ENCODE peak calls at places on chromosomes 6 and 20, in eight cellular contexts. One of them, this sample, is unnamed.

GRCh38 chr6:1482381-1483166 is 93.2 kb downstream of the FOXF2 start:
- DNase-seq in lower lobe of right lung: no peak
- DNase-seq in AG09309: no peak
- DNase-seq in WTC11: no peak
- DNase-seq in fibroblast of lung: no peak
- DNase-seq in AG04449: no peak
- DNase-seq in spleen: no peak
- DNase-seq in pancreas: no peak
- DNase-seq in this sample: no peak

GRCh38 chr6:28709478-28710349 is 184.0 kb downstream of the GPX5 start:
- DNase-seq in lower lobe of right lung: no peak
- DNase-seq in AG09309: no peak
- DNase-seq in WTC11: no peak
- DNase-seq in fibroblast of lung: no peak
- DNase-seq in AG04449: no peak
- DNase-seq in spleen: no peak
- DNase-seq in pancreas: no peak
- DNase-seq in this sample: no peak

GRCh38 chr6:22141271-22141745 is 155.5 kb downstream of the PRL start:
- DNase-seq in lower lobe of right lung: no peak
- DNase-seq in AG09309: no peak
- DNase-seq in WTC11: no peak
- DNase-seq in fibroblast of lung: peak; percentile 78
- DNase-seq in AG04449: no peak
- DNase-seq in spleen: no peak
- DNase-seq in pancreas: no peak
- DNase-seq in this sample: no peak

GRCh38 chr6:55185144-55185543 is 10.8 kb downstream of the HCRTR2 start:
- DNase-seq in lower lobe of right lung: no peak
- DNase-seq in AG09309: no peak
- DNase-seq in WTC11: no peak
- DNase-seq in fibroblast of lung: no peak
- DNase-seq in AG04449: no peak
- DNase-seq in spleen: no peak
- DNase-seq in pancreas: no peak
- DNase-seq in this sample: no peak

GRCh38 chr6:138467901-138468300 is 31.4 kb downstream of the NHSL1 start:
- DNase-seq in lower lobe of right lung: no peak
- DNase-seq in AG09309: no peak
- DNase-seq in WTC11: no peak
- DNase-seq in fibroblast of lung: peak; percentile 24
- DNase-seq in AG04449: no peak
- DNase-seq in spleen: no peak
- DNase-seq in pancreas: no peak
- DNase-seq in this sample: no peak

GRCh38 chr6:53496100-53496499 is 48.8 kb downstream of the GCLC start:
- DNase-seq in lower lobe of right lung: no peak
- DNase-seq in AG09309: no peak
- DNase-seq in WTC11: no peak
- DNase-seq in fibroblast of lung: no peak
- DNase-seq in AG04449: no peak
- DNase-seq in spleen: no peak
- DNase-seq in pancreas: no peak
- DNase-seq in this sample: no peak

GRCh38 chr20:43949741-43950618 is 35.3 kb downstream of the TOX2 start:
- DNase-seq in lower lobe of right lung: peak; percentile 66
- DNase-seq in AG09309: no peak
- DNase-seq in WTC11: no peak
- DNase-seq in fibroblast of lung: peak; percentile 35
- DNase-seq in AG04449: no peak
- DNase-seq in spleen: peak; percentile 91
- DNase-seq in pancreas: no peak
- DNase-seq in this sample: peak; percentile 91

GRCh38 chr20:9043364-9043763 is 25.5 kb upstream of the PLCB4 start:
- DNase-seq in lower lobe of right lung: no peak
- DNase-seq in AG09309: no peak
- DNase-seq in WTC11: no peak
- DNase-seq in fibroblast of lung: no peak
- DNase-seq in AG04449: no peak
- DNase-seq in spleen: no peak
- DNase-seq in pancreas: no peak
- DNase-seq in this sample: no peak

GRCh38 chr6:108947114-108947854 is 99.1 kb downstream of the ARMC2 start:
- DNase-seq in lower lobe of right lung: no peak
- DNase-seq in AG09309: peak; percentile 91
- DNase-seq in WTC11: no peak
- DNase-seq in fibroblast of lung: peak; percentile 70
- DNase-seq in AG04449: peak; percentile 24
- DNase-seq in spleen: no peak
- DNase-seq in pancreas: no peak
- DNase-seq in this sample: no peak

GRCh38 chr20:11103866-11104265 is 430.1 kb upstream of the JAG1 start:
- DNase-seq in lower lobe of right lung: no peak
- DNase-seq in AG09309: no peak
- DNase-seq in WTC11: no peak
- DNase-seq in fibroblast of lung: peak; percentile 72
- DNase-seq in AG04449: no peak
- DNase-seq in spleen: no peak
- DNase-seq in pancreas: no peak
- DNase-seq in this sample: no peak

GRCh38 chr6:22231616-22232015 is 65.2 kb downstream of the PRL start:
- DNase-seq in lower lobe of right lung: no peak
- DNase-seq in AG09309: no peak
- DNase-seq in WTC11: no peak
- DNase-seq in fibroblast of lung: peak; percentile 88
- DNase-seq in AG04449: peak; percentile 23
- DNase-seq in spleen: no peak
- DNase-seq in pancreas: no peak
- DNase-seq in this sample: no peak

GRCh38 chr6:30149234-30149633 is 11.8 kb downstream of the TRIM10 start:
- DNase-seq in lower lobe of right lung: no peak
- DNase-seq in AG09309: no peak
- DNase-seq in WTC11: no peak
- DNase-seq in fibroblast of lung: no peak
- DNase-seq in AG04449: no peak
- DNase-seq in spleen: no peak
- DNase-seq in pancreas: no peak
- DNase-seq in this sample: no peak
- TF ChIP-seq CTCF in lower lobe of right lung: no peak
- TF ChIP-seq CTCF in AG09309: no peak
- TF ChIP-seq CTCF in WTC11: no peak
- TF ChIP-seq CTCF in fibroblast of lung: no peak
- TF ChIP-seq CTCF in AG04449: no peak
- TF ChIP-seq CTCF in spleen: no peak
- TF ChIP-seq CTCF in pancreas: no peak
- TF ChIP-seq CTCF in this sample: no peak

GRCh38 chr20:13784271-13784892 is 337 bp downstream of the ESF1 start:
- DNase-seq in lower lobe of right lung: no peak
- DNase-seq in AG09309: no peak
- DNase-seq in WTC11: peak; percentile 33
- DNase-seq in fibroblast of lung: no peak
- DNase-seq in AG04449: no peak
- DNase-seq in spleen: peak; percentile 85
- DNase-seq in pancreas: no peak
- DNase-seq in this sample: no peak
- TF ChIP-seq CTCF in lower lobe of right lung: no peak
- TF ChIP-seq CTCF in AG09309: no peak
- TF ChIP-seq CTCF in WTC11: no peak
- TF ChIP-seq CTCF in fibroblast of lung: no peak
- TF ChIP-seq CTCF in AG04449: no peak
- TF ChIP-seq CTCF in spleen: no peak
- TF ChIP-seq CTCF in pancreas: no peak
- TF ChIP-seq CTCF in this sample: no peak

GRCh38 chr20:47524385-47524784 is 22.7 kb downstream of the NCOA3 start:
- DNase-seq in lower lobe of right lung: no peak
- DNase-seq in AG09309: no peak
- DNase-seq in WTC11: no peak
- DNase-seq in fibroblast of lung: no peak
- DNase-seq in AG04449: no peak
- DNase-seq in spleen: no peak
- DNase-seq in pancreas: no peak
- DNase-seq in this sample: no peak

GRCh38 chr20:47515843-47516242 is 14.2 kb downstream of the NCOA3 start:
- DNase-seq in lower lobe of right lung: no peak
- DNase-seq in AG09309: no peak
- DNase-seq in WTC11: no peak
- DNase-seq in fibroblast of lung: no peak
- DNase-seq in AG04449: no peak
- DNase-seq in spleen: no peak
- DNase-seq in pancreas: no peak
- DNase-seq in this sample: no peak

GRCh38 chr20:47527004-47527800 is 25.5 kb downstream of the NCOA3 start:
- DNase-seq in lower lobe of right lung: no peak
- DNase-seq in AG09309: no peak
- DNase-seq in WTC11: no peak
- DNase-seq in fibroblast of lung: no peak
- DNase-seq in AG04449: no peak
- DNase-seq in spleen: no peak
- DNase-seq in pancreas: no peak
- DNase-seq in this sample: no peak

GRCh38 chr20:47521059-47521808 is 19.5 kb downstream of the NCOA3 start:
- DNase-seq in lower lobe of right lung: no peak
- DNase-seq in AG09309: no peak
- DNase-seq in WTC11: peak; percentile 72
- DNase-seq in fibroblast of lung: no peak
- DNase-seq in AG04449: no peak
- DNase-seq in spleen: no peak
- DNase-seq in pancreas: no peak
- DNase-seq in this sample: no peak
- TF ChIP-seq CTCF in lower lobe of right lung: no peak
- TF ChIP-seq CTCF in AG09309: no peak
- TF ChIP-seq CTCF in WTC11: peak; percentile 65
- TF ChIP-seq CTCF in fibroblast of lung: no peak
- TF ChIP-seq CTCF in AG04449: no peak
- TF ChIP-seq CTCF in spleen: no peak
- TF ChIP-seq CTCF in pancreas: no peak
- TF ChIP-seq CTCF in this sample: peak; percentile 31

GRCh38 chr6:131917763-131918649 is 33.2 kb downstream of the CCN2 start:
- DNase-seq in lower lobe of right lung: no peak
- DNase-seq in AG09309: no peak
- DNase-seq in WTC11: no peak
- DNase-seq in fibroblast of lung: no peak
- DNase-seq in AG04449: no peak
- DNase-seq in spleen: no peak
- DNase-seq in pancreas: no peak
- DNase-seq in this sample: no peak

GRCh38 chr6:131914234-131914633 is 36.9 kb downstream of the CCN2 start:
- DNase-seq in lower lobe of right lung: no peak
- DNase-seq in AG09309: no peak
- DNase-seq in WTC11: no peak
- DNase-seq in fibroblast of lung: peak; percentile 57
- DNase-seq in AG04449: no peak
- DNase-seq in spleen: no peak
- DNase-seq in pancreas: no peak
- DNase-seq in this sample: no peak

GRCh38 chr6:131917318-131917717 is 33.9 kb downstream of the CCN2 start:
- DNase-seq in lower lobe of right lung: no peak
- DNase-seq in AG09309: no peak
- DNase-seq in WTC11: no peak
- DNase-seq in fibroblast of lung: peak; percentile 81
- DNase-seq in AG04449: no peak
- DNase-seq in spleen: no peak
- DNase-seq in pancreas: no peak
- DNase-seq in this sample: no peak

GRCh38 chr6:131916847-131917246 is 34.3 kb downstream of the CCN2 start:
- DNase-seq in lower lobe of right lung: no peak
- DNase-seq in AG09309: no peak
- DNase-seq in WTC11: no peak
- DNase-seq in fibroblast of lung: peak; percentile 73
- DNase-seq in AG04449: no peak
- DNase-seq in spleen: no peak
- DNase-seq in pancreas: no peak
- DNase-seq in this sample: no peak

DNA sequence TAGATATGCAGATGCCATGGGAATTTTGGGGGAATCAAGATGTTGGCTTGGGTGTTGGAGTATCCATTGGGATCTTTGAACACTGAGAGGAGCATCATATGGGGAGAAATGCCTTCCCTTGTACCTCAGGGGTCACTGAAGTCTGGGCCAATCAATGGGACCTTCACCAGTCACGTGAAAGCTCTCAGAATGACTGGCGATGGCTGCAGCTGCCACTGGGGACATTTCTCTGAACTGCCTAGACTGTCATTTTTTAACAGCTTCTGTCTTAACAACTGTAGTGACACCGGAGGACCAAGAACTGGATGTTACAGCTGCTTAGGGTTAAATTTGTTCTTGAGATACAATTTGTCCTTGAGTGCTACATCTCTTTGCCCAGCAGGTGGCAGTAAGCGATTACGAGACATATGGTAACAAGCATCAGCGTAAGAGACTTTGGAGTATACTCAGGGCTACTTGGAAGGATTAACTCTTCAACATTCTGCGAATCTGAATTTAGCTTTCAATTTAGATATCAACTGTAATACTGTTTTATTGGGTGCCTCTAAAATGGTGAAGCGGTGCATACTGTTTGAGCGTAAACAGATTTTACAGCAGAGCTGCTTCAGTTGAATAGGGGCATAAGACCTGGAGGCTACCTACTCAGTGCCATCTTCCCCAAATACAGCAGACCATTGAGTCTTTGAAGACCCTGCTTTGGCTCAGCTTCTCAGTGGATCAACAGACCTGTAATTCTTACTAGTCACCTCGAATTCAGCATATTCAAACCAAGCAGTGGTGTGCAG is 36.0 kb downstream of the CCN2 start:
- DNase-seq in lower lobe of right lung: no peak
- DNase-seq in AG09309: no peak
- DNase-seq in WTC11: no peak
- DNase-seq in fibroblast of lung: peak; percentile 78
- DNase-seq in AG04449: no peak
- DNase-seq in spleen: no peak
- DNase-seq in pancreas: no peak
- DNase-seq in this sample: peak; percentile 79
- TF ChIP-seq CTCF in lower lobe of right lung: peak; percentile 86
- TF ChIP-seq CTCF in AG09309: peak; percentile 79
- TF ChIP-seq CTCF in WTC11: peak; percentile 35
- TF ChIP-seq CTCF in fibroblast of lung: peak; percentile 78
- TF ChIP-seq CTCF in AG04449: peak; percentile 72
- TF ChIP-seq CTCF in spleen: peak; percentile 74
- TF ChIP-seq CTCF in pancreas: peak; percentile 81
- TF ChIP-seq CTCF in this sample: peak; percentile 73

GRCh38 chr20:47780990-47781389 is 4.3 kb downstream of the SULF2 start:
- DNase-seq in lower lobe of right lung: no peak
- DNase-seq in AG09309: no peak
- DNase-seq in WTC11: no peak
- DNase-seq in fibroblast of lung: no peak
- DNase-seq in AG04449: no peak
- DNase-seq in spleen: no peak
- DNase-seq in pancreas: no peak
- DNase-seq in this sample: no peak
- TF ChIP-seq CTCF in lower lobe of right lung: no peak
- TF ChIP-seq CTCF in AG09309: no peak
- TF ChIP-seq CTCF in WTC11: no peak
- TF ChIP-seq CTCF in fibroblast of lung: no peak
- TF ChIP-seq CTCF in AG04449: no peak
- TF ChIP-seq CTCF in spleen: no peak
- TF ChIP-seq CTCF in pancreas: no peak
- TF ChIP-seq CTCF in this sample: no peak

This sample was measured in activated CD8-positive, alpha-beta T cell treated with anti-CD3 and anti-CD28 coated beads for 36 hours.